ENCODE peak calls at places on chromosomes 4 and X, in seven cellular contexts. One of them, this sample, is unnamed.

GRCh38 chrX:107712231-107713204 is 63.1 kb downstream of the TSC22D3 start:
- DNase-seq in hepatocyte: peak; percentile 55
- DNase-seq in NT2/D1: no peak
- DNase-seq in left cardiac atrium: no peak
- DNase-seq in NAMALWA: no peak
- DNase-seq in PC-9: no peak
- DNase-seq in M059J: peak; percentile 85
- DNase-seq in this sample: peak; percentile 18

GRCh38 chr4:82232891-82233290 is 140.9 kb downstream of the HNRNPD start:
- DNase-seq in NT2/D1: no peak
- DNase-seq in PC-9: no peak
- DNase-seq in left cardiac atrium: no peak
- DNase-seq in NAMALWA: no peak
- DNase-seq in M059J: no peak
- DNase-seq in hepatocyte: no peak
- DNase-seq in this sample: no peak

GRCh38 chr4:15749001-15749400 is 29.1 kb upstream of the CD38 start:
- DNase-seq in left cardiac atrium: no peak
- DNase-seq in NAMALWA: no peak
- DNase-seq in hepatocyte: no peak
- DNase-seq in NT2/D1: no peak
- DNase-seq in M059J: no peak
- DNase-seq in PC-9: no peak
- DNase-seq in this sample: no peak

GRCh38 chrX:27966955-27967354 is 14.3 kb downstream of the DCAF8L1 start:
- DNase-seq in left cardiac atrium: no peak
- DNase-seq in PC-9: no peak
- DNase-seq in hepatocyte: peak; percentile 21
- DNase-seq in M059J: no peak
- DNase-seq in NT2/D1: no peak
- DNase-seq in NAMALWA: no peak
- DNase-seq in this sample: no peak

GRCh38 chrX:15915959-15916703 is 61.5 kb upstream of the AP1S2 start:
- DNase-seq in PC-9: no peak
- DNase-seq in NT2/D1: no peak
- DNase-seq in hepatocyte: no peak
- DNase-seq in NAMALWA: no peak
- DNase-seq in M059J: peak; percentile 34
- DNase-seq in left cardiac atrium: no peak
- DNase-seq in this sample: no peak

GRCh38 chrX:45716747-45717146 is 516.1 kb upstream of the DIPK2B start:
- DNase-seq in NT2/D1: no peak
- DNase-seq in M059J: peak; percentile 11
- DNase-seq in left cardiac atrium: no peak
- DNase-seq in PC-9: no peak
- DNase-seq in hepatocyte: no peak
- DNase-seq in NAMALWA: no peak
- DNase-seq in this sample: no peak

GRCh38 chr4:61220556-61220955 is 20.4 kb downstream of the ADGRL3 start:
- DNase-seq in left cardiac atrium: no peak
- DNase-seq in PC-9: no peak
- DNase-seq in NAMALWA: no peak
- DNase-seq in NT2/D1: no peak
- DNase-seq in M059J: no peak
- DNase-seq in hepatocyte: no peak
- DNase-seq in this sample: no peak

GRCh38 chr4:2908686-2909085 is 54.5 kb downstream of the NOP14 start:
- DNase-seq in NAMALWA: no peak
- DNase-seq in M059J: no peak
- DNase-seq in PC-9: no peak
- DNase-seq in hepatocyte: no peak
- DNase-seq in left cardiac atrium: no peak
- DNase-seq in NT2/D1: no peak
- DNase-seq in this sample: no peak

GRCh38 chrX:51902651-51903050 is 9.2 kb downstream of the MAGED1 start:
- DNase-seq in NAMALWA: no peak
- DNase-seq in PC-9: no peak
- DNase-seq in hepatocyte: no peak
- DNase-seq in M059J: no peak
- DNase-seq in left cardiac atrium: no peak
- DNase-seq in NT2/D1: no peak
- DNase-seq in this sample: no peak

GRCh38 chr4:76850010-76850441 is 47.9 kb downstream of the SOWAHB start:
- DNase-seq in M059J: peak; percentile 94
- DNase-seq in NAMALWA: no peak
- DNase-seq in hepatocyte: peak; percentile 32
- DNase-seq in NT2/D1: no peak
- DNase-seq in left cardiac atrium: no peak
- DNase-seq in PC-9: peak; percentile 50
- DNase-seq in this sample: no peak

GRCh38 chr4:105474110-105474518 is 252 bp upstream of the PPA2 start:
- DNase-seq in NAMALWA: no peak
- DNase-seq in NT2/D1: no peak
- DNase-seq in PC-9: peak; percentile 80
- DNase-seq in M059J: no peak
- DNase-seq in hepatocyte: peak; percentile 96
- DNase-seq in left cardiac atrium: peak; percentile 90
- DNase-seq in this sample: peak; percentile 92

GRCh38 chr4:53943345-53944085 is 120.9 kb downstream of the CHIC2 start:
- DNase-seq in left cardiac atrium: no peak
- DNase-seq in NT2/D1: no peak
- DNase-seq in M059J: peak; percentile 88
- DNase-seq in hepatocyte: peak; percentile 38
- DNase-seq in PC-9: no peak
- DNase-seq in NAMALWA: no peak
- DNase-seq in this sample: no peak

GRCh38 chr4:8495803-8496202 is 55.2 kb downstream of the TRMT44 start:
- DNase-seq in hepatocyte: no peak
- DNase-seq in M059J: no peak
- DNase-seq in PC-9: no peak
- DNase-seq in left cardiac atrium: no peak
- DNase-seq in NT2/D1: no peak
- DNase-seq in NAMALWA: peak; percentile 87
- DNase-seq in this sample: peak; percentile 74

GRCh38 chr4:3045500-3045850 is 28.9 kb downstream of the HTT-AS start:
- DNase-seq in PC-9: no peak
- DNase-seq in NT2/D1: no peak
- DNase-seq in NAMALWA: peak; percentile 26
- DNase-seq in M059J: peak; percentile 65
- DNase-seq in left cardiac atrium: no peak
- DNase-seq in hepatocyte: no peak
- DNase-seq in this sample: no peak

GRCh38 chr4:114318309-114318708 is 280.3 kb upstream of the UGT8 start:
- DNase-seq in NT2/D1: no peak
- DNase-seq in PC-9: no peak
- DNase-seq in M059J: no peak
- DNase-seq in hepatocyte: no peak
- DNase-seq in left cardiac atrium: no peak
- DNase-seq in NAMALWA: no peak
- DNase-seq in this sample: no peak

GRCh38 chr4:92334716-92335350 is 31.1 kb downstream of the GRID2 start:
- DNase-seq in M059J: no peak
- DNase-seq in NAMALWA: no peak
- DNase-seq in hepatocyte: peak; percentile 25
- DNase-seq in left cardiac atrium: no peak
- DNase-seq in PC-9: no peak
- DNase-seq in NT2/D1: no peak
- DNase-seq in this sample: peak; percentile 43

GRCh38 chr4:25818293-25819240 is 44.2 kb downstream of the SEL1L3 start:
- DNase-seq in NAMALWA: no peak
- DNase-seq in left cardiac atrium: no peak
- DNase-seq in PC-9: no peak
- DNase-seq in hepatocyte: no peak
- DNase-seq in M059J: no peak
- DNase-seq in NT2/D1: no peak
- DNase-seq in this sample: no peak

GRCh38 chrX:110188701-110189558 is 129.0 kb downstream of the AMMECR1 start:
- DNase-seq in NT2/D1: no peak
- DNase-seq in PC-9: no peak
- DNase-seq in hepatocyte: no peak
- DNase-seq in NAMALWA: no peak
- DNase-seq in M059J: peak; percentile 73
- DNase-seq in left cardiac atrium: no peak
- DNase-seq in this sample: no peak

GRCh38 chrX:129086802-129087201 is 436.5 kb downstream of the SMARCA1 start:
- DNase-seq in NAMALWA: no peak
- DNase-seq in NT2/D1: no peak
- DNase-seq in hepatocyte: no peak
- DNase-seq in left cardiac atrium: no peak
- DNase-seq in PC-9: no peak
- DNase-seq in M059J: no peak
- DNase-seq in this sample: no peak

GRCh38 chr4:38752393-38752961 is 30.3 kb downstream of the TLR10 start:
- DNase-seq in left cardiac atrium: no peak
- DNase-seq in NAMALWA: no peak
- DNase-seq in hepatocyte: no peak
- DNase-seq in NT2/D1: no peak
- DNase-seq in PC-9: no peak
- DNase-seq in M059J: peak; percentile 78
- DNase-seq in this sample: no peak

GRCh38 chr4:139849219-139849618 is 183.6 kb downstream of the MGST2 start:
- DNase-seq in PC-9: peak; percentile 16
- DNase-seq in M059J: no peak
- DNase-seq in NT2/D1: no peak
- DNase-seq in hepatocyte: no peak
- DNase-seq in NAMALWA: no peak
- DNase-seq in left cardiac atrium: no peak
- DNase-seq in this sample: no peak

GRCh38 chrX:122625821-122626220 is 558.3 kb upstream of the GRIA3 start:
- DNase-seq in M059J: peak; percentile 57
- DNase-seq in PC-9: no peak
- DNase-seq in hepatocyte: no peak
- DNase-seq in NAMALWA: no peak
- DNase-seq in left cardiac atrium: no peak
- DNase-seq in NT2/D1: no peak
- DNase-seq in this sample: no peak

GRCh38 chr4:98662619-98663225 is 4.3 kb upstream of the TSPAN5 start:
- DNase-seq in PC-9: no peak
- DNase-seq in M059J: no peak
- DNase-seq in NT2/D1: no peak
- DNase-seq in left cardiac atrium: no peak
- DNase-seq in hepatocyte: no peak
- DNase-seq in NAMALWA: no peak
- DNase-seq in this sample: no peak

GRCh38 chrX:33307954-33308353 is 96.6 kb upstream of the DMD start:
- DNase-seq in M059J: no peak
- DNase-seq in PC-9: no peak
- DNase-seq in hepatocyte: no peak
- DNase-seq in NT2/D1: no peak
- DNase-seq in left cardiac atrium: no peak
- DNase-seq in NAMALWA: no peak
- DNase-seq in this sample: no peak

GRCh38 chr4:25767877-25768475 is 94.8 kb downstream of the SEL1L3 start:
- DNase-seq in left cardiac atrium: peak; percentile 55
- DNase-seq in hepatocyte: peak; percentile 85
- DNase-seq in PC-9: peak; percentile 37
- DNase-seq in NAMALWA: peak; percentile 65
- DNase-seq in M059J: peak; percentile 59
- DNase-seq in NT2/D1: peak; percentile 76
- DNase-seq in this sample: peak; percentile 82

GRCh38 chrX:17923546-17923945 is 62.4 kb upstream of the RAI2 start:
- DNase-seq in NAMALWA: peak; percentile 47
- DNase-seq in NT2/D1: no peak
- DNase-seq in M059J: no peak
- DNase-seq in left cardiac atrium: no peak
- DNase-seq in hepatocyte: no peak
- DNase-seq in PC-9: no peak
- DNase-seq in this sample: no peak

GRCh38 chrX:40327085-40327484 is 229.3 kb upstream of the BCOR start:
- DNase-seq in NT2/D1: no peak
- DNase-seq in PC-9: no peak
- DNase-seq in left cardiac atrium: no peak
- DNase-seq in NAMALWA: no peak
- DNase-seq in M059J: no peak
- DNase-seq in hepatocyte: no peak
- DNase-seq in this sample: no peak

GRCh38 chr4:78787392-78788004 is 11.3 kb downstream of the BMP2K start:
- DNase-seq in hepatocyte: no peak
- DNase-seq in NAMALWA: no peak
- DNase-seq in PC-9: no peak
- DNase-seq in NT2/D1: no peak
- DNase-seq in left cardiac atrium: no peak
- DNase-seq in M059J: no peak
- DNase-seq in this sample: no peak

GRCh38 chrX:102968216-102968615 is 31.1 kb downstream of the RAB40AL start:
- DNase-seq in NT2/D1: no peak
- DNase-seq in left cardiac atrium: no peak
- DNase-seq in M059J: peak; percentile 88
- DNase-seq in NAMALWA: no peak
- DNase-seq in PC-9: no peak
- DNase-seq in hepatocyte: no peak
- DNase-seq in this sample: no peak